ENCODE peak calls at places on chromosomes 5 and 9, in seven cellular contexts. E is heart left ventricle, H is left ventricle myocardium inferior, O is epithelial cell of proximal tubule, G is fibroblast of lung, V is neural progenitor cell, J is BJ. D is an unnamed sample.

GRCh38 chr5:84378420-84378819 is 6.3 kb downstream of the EDIL3 start:
- DNase-seq in E (no peak), H (no peak), O (no peak), G (peak), V (no peak), J (peak), D (no peak)

GRCh38 chr9:38707885-38708640 is 11.9 kb downstream of the FAM240B start:
- DNase-seq in E (no peak), H (no peak), O (no peak), G (no peak), V (peak), J (no peak), D (no peak)

GRCh38 chr5:111937091-111937490 is 180.1 kb upstream of the NREP start:
- DNase-seq in E (no peak), H (no peak), O (no peak), G (peak), V (no peak), J (no peak), D (no peak)

GRCh38 chr5:65117525-65117924 is 348.8 kb downstream of the CWC27 start:
- DNase-seq in E (no peak), H (no peak), O (no peak), G (no peak), V (no peak), J (no peak), D (no peak)

GRCh38 chr9:138052322-138052615 is 174.7 kb downstream of the CACNA1B start:
- DNase-seq in E (peak), H (no peak), O (no peak), G (no peak), V (peak), J (no peak), D (no peak)

GRCh38 chr5:173660481-173661280 is 44.2 kb upstream of the BOD1 start:
- DNase-seq in E (no peak), H (no peak), O (no peak), G (no peak), V (no peak), J (no peak), D (no peak)

GRCh38 chr9:126327016-126327749 is 554 bp downstream of the MVB12B start:
- DNase-seq in E (no peak), H (no peak), O (no peak), G (no peak), V (peak), J (no peak), D (peak)

GRCh38 chr5:152439791-152440190 is 34.7 kb upstream of the NMUR2 start:
- DNase-seq in E (no peak), H (no peak), O (no peak), G (no peak), V (no peak), J (no peak), D (no peak)

GRCh38 chr5:113965225-113965624 is 396.6 kb upstream of the KCNN2 start:
- DNase-seq in E (no peak), H (no peak), O (no peak), G (no peak), V (no peak), J (no peak), D (no peak)

GRCh38 chr9:70924380-70924779 is 197.0 kb downstream of the TRPM3 start:
- DNase-seq in E (no peak), H (no peak), O (no peak), G (peak), V (no peak), J (peak), D (no peak)

GRCh38 chr9:79695531-79696218 is 123.9 kb downstream of the TLE4 start:
- DNase-seq in E (no peak), H (no peak), O (no peak), G (no peak), V (no peak), J (no peak), D (no peak)

GRCh38 chr5:158589939-158590338 is 509.8 kb downstream of the EBF1 start:
- DNase-seq in E (no peak), H (no peak), O (no peak), G (peak), V (no peak), J (no peak), D (no peak)

DNA sequence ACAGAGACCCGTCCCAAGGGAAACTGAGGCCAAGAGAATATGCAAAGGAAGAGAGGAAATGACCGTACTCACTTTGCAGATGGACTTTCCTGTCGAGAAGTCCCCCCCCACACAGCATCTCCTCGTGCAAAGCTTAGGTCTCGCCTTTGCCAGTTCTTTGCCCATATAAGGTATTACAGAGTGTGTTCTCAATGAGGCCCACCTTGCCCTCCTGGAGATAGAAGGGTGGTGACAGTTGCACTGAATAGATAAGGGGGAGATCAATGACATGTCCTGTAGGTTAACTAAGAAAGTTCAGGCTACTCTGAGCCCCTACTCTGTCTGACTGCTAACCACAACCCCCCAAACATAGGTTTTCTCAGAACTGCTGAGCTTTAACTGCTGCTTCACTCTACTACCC is 68.2 kb upstream of the SPTLC1 start:
- DNase-seq in E (no peak), H (no peak), O (no peak), G (no peak), V (no peak), J (no peak), D (no peak)
- H3K4me3 ChIP-seq in E (no peak), H (no peak), O (no peak), G (no peak), V (no peak), J (no peak), D (no peak)

GRCh38 chr5:88829053-88829452 is 53.9 kb downstream of the MEF2C start:
- DNase-seq in E (peak), H (no peak), O (no peak), G (no peak), V (no peak), J (no peak), D (no peak)

GRCh38 chr5:88827997-88828396 is 55.0 kb downstream of the MEF2C start:
- DNase-seq in E (no peak), H (no peak), O (no peak), G (peak), V (no peak), J (no peak), D (no peak)

GRCh38 chr5:88829773-88830172 is 53.2 kb downstream of the MEF2C start:
- DNase-seq in E (no peak), H (no peak), O (no peak), G (no peak), V (no peak), J (no peak), D (no peak)

GRCh38 chr5:88831856-88832255 is 51.1 kb downstream of the MEF2C start:
- DNase-seq in E (no peak), H (no peak), O (no peak), G (no peak), V (no peak), J (no peak), D (no peak)

GRCh38 chr5:88830567-88830966 is 52.4 kb downstream of the MEF2C start:
- DNase-seq in E (no peak), H (no peak), O (no peak), G (peak), V (no peak), J (no peak), D (no peak)
- H3K4me3 ChIP-seq in E (no peak), H (no peak), O (no peak), G (no peak), V (no peak), J (no peak), D (no peak)

DNA sequence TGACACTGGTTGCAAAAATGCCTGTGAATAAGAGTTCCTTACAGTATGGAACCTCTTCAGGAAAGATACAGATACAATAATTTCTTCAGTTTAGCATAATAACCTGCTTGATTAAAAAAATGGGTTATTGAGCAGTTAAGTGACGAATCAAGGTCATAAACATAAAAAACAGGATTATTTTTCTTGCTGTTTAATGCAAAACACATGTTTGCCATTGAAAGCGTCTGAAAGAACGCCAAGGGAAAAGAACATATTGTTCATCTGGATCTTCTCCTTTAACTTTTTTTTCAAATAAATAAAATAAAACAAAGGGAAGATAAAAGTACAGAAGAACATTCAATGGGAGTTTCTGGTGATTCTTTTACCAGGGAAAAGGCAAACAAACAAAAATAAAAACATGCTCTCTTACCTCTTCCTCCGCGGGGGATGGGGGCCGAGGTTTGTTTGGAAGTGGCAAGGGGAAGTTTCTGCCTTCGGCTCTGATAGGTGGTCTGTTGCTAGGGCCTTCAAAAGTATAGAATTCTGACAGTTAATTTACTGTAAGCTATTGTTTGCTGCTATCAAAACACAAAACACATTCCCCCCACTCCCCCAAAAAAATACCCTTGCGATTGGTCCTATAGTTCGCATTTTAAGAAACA is 20.0 kb downstream of the C5orf58 start:
- DNase-seq in E (no peak), H (no peak), O (no peak), G (no peak), V (no peak), J (no peak), D (no peak)
- H3K4me3 ChIP-seq in E (no peak), H (no peak), O (no peak), G (no peak), V (no peak), J (no peak), D (no peak)

GRCh38 chr5:140791111-140791510 is 3.5 kb upstream of the PCDHA2 start:
- DNase-seq in E (no peak), H (no peak), O (no peak), G (no peak), V (no peak), J (no peak), D (no peak)

GRCh38 chr5:140795259-140795641 is 598 bp downstream of the PCDHA2 start:
- DNase-seq in E (no peak), H (no peak), O (no peak), G (no peak), V (peak), J (no peak), D (no peak)

GRCh38 chr5:140796718-140797095 is 2.1 kb downstream of the PCDHA2 start:
- DNase-seq in E (no peak), H (no peak), O (no peak), G (no peak), V (no peak), J (no peak), D (no peak)

DNA sequence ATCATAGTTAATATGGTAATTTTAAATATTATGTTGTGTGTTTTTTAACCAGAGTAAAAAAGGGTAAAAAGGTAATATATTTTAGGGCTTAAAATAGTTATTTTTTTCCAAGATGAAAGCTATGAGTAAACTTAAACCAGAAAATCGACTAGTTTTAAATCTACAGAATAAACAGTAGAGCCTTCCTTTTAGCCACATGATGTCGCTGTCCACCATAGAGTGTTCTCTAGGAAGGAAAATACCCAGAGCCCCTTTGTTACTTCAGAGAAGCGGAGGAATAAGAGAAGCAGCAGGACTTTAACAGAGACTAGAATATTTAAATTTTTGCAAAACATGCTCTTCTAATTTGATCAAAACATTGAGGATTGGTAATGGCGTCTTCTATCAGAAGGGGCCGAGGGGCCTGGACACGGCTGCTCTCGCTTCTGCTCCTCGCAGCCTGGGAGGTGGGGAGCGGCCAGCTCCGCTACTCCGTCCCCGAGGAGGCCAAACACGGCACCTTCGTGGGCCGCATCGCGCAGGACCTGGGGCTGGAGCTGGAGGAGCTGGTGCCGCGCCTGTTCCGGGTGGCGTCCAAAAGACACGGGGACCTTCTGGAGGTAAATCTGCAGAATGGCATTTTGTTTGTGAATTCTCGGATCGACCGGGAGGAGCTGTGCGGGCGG is at the start of gene PCDHA2:
- DNase-seq in E (no peak), H (no peak), O (no peak), G (no peak), V (peak), J (no peak), D (no peak)
- H3K4me3 ChIP-seq in E (no peak), H (peak), O (peak), G (no peak), V (peak), J (no peak), D (peak)